ENCODE peak calls at places on chromosome 21, in seven cellular contexts. One of them, this sample, is unnamed.

GRCh38 chr21:23401278-23401677 is 2206.0 kb downstream of the MRPL39 start:
- DNase-seq in uterus: no peak
- DNase-seq in right atrium auricular region: no peak
- DNase-seq in MM.1S: peak
- DNase-seq in small intestine: no peak
- DNase-seq in mesenchymal stem cell: no peak
- DNase-seq in prostate gland: no peak
- DNase-seq in this sample: no peak

GRCh38 chr21:33892853-33893252 is 22.8 kb downstream of the ATP5PO start:
- DNase-seq in uterus: no peak
- DNase-seq in right atrium auricular region: no peak
- DNase-seq in MM.1S: no peak
- DNase-seq in small intestine: no peak
- DNase-seq in mesenchymal stem cell: no peak
- DNase-seq in prostate gland: no peak
- DNase-seq in this sample: no peak

GRCh38 chr21:37555672-37556261 is 189.2 kb downstream of the DYRK1A start:
- DNase-seq in uterus: no peak
- DNase-seq in right atrium auricular region: peak
- DNase-seq in MM.1S: no peak
- DNase-seq in small intestine: no peak
- DNase-seq in mesenchymal stem cell: no peak
- DNase-seq in prostate gland: no peak
- DNase-seq in this sample: no peak

GRCh38 chr21:44940116-44940631 is 345 bp downstream of the SLX9 start:
- DNase-seq in uterus: no peak
- DNase-seq in right atrium auricular region: no peak
- DNase-seq in MM.1S: peak
- DNase-seq in small intestine: no peak
- DNase-seq in mesenchymal stem cell: peak
- DNase-seq in prostate gland: no peak
- DNase-seq in this sample: no peak

GRCh38 chr21:45990741-45991605 is 9.4 kb downstream of the COL6A1 start:
- DNase-seq in uterus: peak
- DNase-seq in right atrium auricular region: peak
- DNase-seq in MM.1S: no peak
- DNase-seq in small intestine: no peak
- DNase-seq in mesenchymal stem cell: no peak
- DNase-seq in prostate gland: no peak
- DNase-seq in this sample: peak

GRCh38 chr21:39385299-39386145 is 36.6 kb upstream of the HMGN1 start:
- DNase-seq in uterus: peak
- DNase-seq in right atrium auricular region: no peak
- DNase-seq in MM.1S: no peak
- DNase-seq in small intestine: peak
- DNase-seq in mesenchymal stem cell: no peak
- DNase-seq in prostate gland: peak
- DNase-seq in this sample: peak

GRCh38 chr21:28444567-28444966 is 548.1 kb downstream of the LTN1 start:
- DNase-seq in uterus: peak
- DNase-seq in right atrium auricular region: no peak
- DNase-seq in MM.1S: no peak
- DNase-seq in small intestine: no peak
- DNase-seq in mesenchymal stem cell: no peak
- DNase-seq in prostate gland: no peak
- DNase-seq in this sample: no peak

GRCh38 chr21:25896657-25897056 is 161.9 kb downstream of the GABPA start:
- DNase-seq in uterus: no peak
- DNase-seq in right atrium auricular region: no peak
- DNase-seq in MM.1S: no peak
- DNase-seq in small intestine: no peak
- DNase-seq in mesenchymal stem cell: no peak
- DNase-seq in prostate gland: no peak
- DNase-seq in this sample: no peak

GRCh38 chr21:44939532-44940115 is at the start of gene SLX9:
- DNase-seq in uterus: peak
- DNase-seq in right atrium auricular region: no peak
- DNase-seq in MM.1S: peak
- DNase-seq in small intestine: peak
- DNase-seq in mesenchymal stem cell: peak
- DNase-seq in prostate gland: peak
- DNase-seq in this sample: peak

GRCh38 chr21:43658769-43659135 is 536 bp downstream of the HSF2BP start:
- DNase-seq in uterus: no peak
- DNase-seq in right atrium auricular region: no peak
- DNase-seq in MM.1S: no peak
- DNase-seq in small intestine: no peak
- DNase-seq in mesenchymal stem cell: no peak
- DNase-seq in prostate gland: no peak
- DNase-seq in this sample: no peak
- H3K27ac ChIP-seq in uterus: peak
- H3K27ac ChIP-seq in right atrium auricular region: peak
- H3K27ac ChIP-seq in MM.1S: no peak
- H3K27ac ChIP-seq in small intestine: peak
- H3K27ac ChIP-seq in mesenchymal stem cell: no peak
- H3K27ac ChIP-seq in prostate gland: peak
- H3K27ac ChIP-seq in this sample: peak

DNA sequence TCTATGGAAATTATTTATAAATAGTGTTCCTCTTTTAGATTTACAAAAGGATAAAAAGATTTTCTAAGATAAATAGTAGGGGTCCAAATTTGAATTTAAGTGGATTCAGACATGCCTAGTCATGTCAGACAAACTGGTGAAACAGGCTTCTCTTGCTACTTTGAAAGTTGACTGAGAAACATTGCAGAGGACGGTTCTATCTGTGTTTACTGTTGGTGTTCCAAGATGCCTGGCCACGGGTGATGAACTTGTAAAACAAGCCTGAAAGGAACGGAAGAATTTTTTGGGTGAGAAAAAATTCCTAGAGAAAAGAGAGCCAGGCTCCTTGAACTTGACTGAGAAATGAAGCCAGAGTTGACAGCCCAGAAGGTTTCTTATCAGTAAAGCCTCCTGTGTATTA is 2.2 kb downstream of the KRTAP19-1 start:
- DNase-seq in uterus: no peak
- DNase-seq in right atrium auricular region: no peak
- DNase-seq in MM.1S: no peak
- DNase-seq in small intestine: no peak
- DNase-seq in mesenchymal stem cell: no peak
- DNase-seq in prostate gland: peak
- DNase-seq in this sample: no peak
- H3K27ac ChIP-seq in uterus: no peak
- H3K27ac ChIP-seq in right atrium auricular region: no peak
- H3K27ac ChIP-seq in MM.1S: no peak
- H3K27ac ChIP-seq in small intestine: no peak
- H3K27ac ChIP-seq in mesenchymal stem cell: no peak
- H3K27ac ChIP-seq in prostate gland: no peak
- H3K27ac ChIP-seq in this sample: no peak

GRCh38 chr21:41387824-41388223 is 26.0 kb downstream of the MX2 start:
- DNase-seq in uterus: no peak
- DNase-seq in right atrium auricular region: no peak
- DNase-seq in MM.1S: no peak
- DNase-seq in small intestine: no peak
- DNase-seq in mesenchymal stem cell: no peak
- DNase-seq in prostate gland: no peak
- DNase-seq in this sample: no peak
- H3K27ac ChIP-seq in uterus: no peak
- H3K27ac ChIP-seq in right atrium auricular region: no peak
- H3K27ac ChIP-seq in MM.1S: no peak
- H3K27ac ChIP-seq in small intestine: no peak
- H3K27ac ChIP-seq in mesenchymal stem cell: no peak
- H3K27ac ChIP-seq in prostate gland: no peak
- H3K27ac ChIP-seq in this sample: no peak

GRCh38 chr21:41948404-41948895 is 5.4 kb downstream of the C2CD2 start:
- DNase-seq in uterus: no peak
- DNase-seq in right atrium auricular region: no peak
- DNase-seq in MM.1S: no peak
- DNase-seq in small intestine: no peak
- DNase-seq in mesenchymal stem cell: no peak
- DNase-seq in prostate gland: no peak
- DNase-seq in this sample: no peak
- H3K27ac ChIP-seq in uterus: peak
- H3K27ac ChIP-seq in right atrium auricular region: peak
- H3K27ac ChIP-seq in MM.1S: no peak
- H3K27ac ChIP-seq in small intestine: no peak
- H3K27ac ChIP-seq in mesenchymal stem cell: no peak
- H3K27ac ChIP-seq in prostate gland: peak
- H3K27ac ChIP-seq in this sample: peak

GRCh38 chr21:15701845-15702244 is 27.9 kb upstream of the USP25 start:
- DNase-seq in uterus: no peak
- DNase-seq in right atrium auricular region: no peak
- DNase-seq in MM.1S: no peak
- DNase-seq in small intestine: no peak
- DNase-seq in mesenchymal stem cell: no peak
- DNase-seq in prostate gland: no peak
- DNase-seq in this sample: no peak

GRCh38 chr21:15703932-15704331 is 25.9 kb upstream of the USP25 start:
- DNase-seq in uterus: no peak
- DNase-seq in right atrium auricular region: no peak
- DNase-seq in MM.1S: no peak
- DNase-seq in small intestine: no peak
- DNase-seq in mesenchymal stem cell: peak
- DNase-seq in prostate gland: no peak
- DNase-seq in this sample: no peak

GRCh38 chr21:15706686-15707085 is 23.1 kb upstream of the USP25 start:
- DNase-seq in uterus: peak
- DNase-seq in right atrium auricular region: no peak
- DNase-seq in MM.1S: no peak
- DNase-seq in small intestine: peak
- DNase-seq in mesenchymal stem cell: peak
- DNase-seq in prostate gland: peak
- DNase-seq in this sample: no peak
- H3K27ac ChIP-seq in uterus: peak
- H3K27ac ChIP-seq in right atrium auricular region: no peak
- H3K27ac ChIP-seq in MM.1S: no peak
- H3K27ac ChIP-seq in small intestine: no peak
- H3K27ac ChIP-seq in mesenchymal stem cell: peak
- H3K27ac ChIP-seq in prostate gland: no peak
- H3K27ac ChIP-seq in this sample: no peak

DNA sequence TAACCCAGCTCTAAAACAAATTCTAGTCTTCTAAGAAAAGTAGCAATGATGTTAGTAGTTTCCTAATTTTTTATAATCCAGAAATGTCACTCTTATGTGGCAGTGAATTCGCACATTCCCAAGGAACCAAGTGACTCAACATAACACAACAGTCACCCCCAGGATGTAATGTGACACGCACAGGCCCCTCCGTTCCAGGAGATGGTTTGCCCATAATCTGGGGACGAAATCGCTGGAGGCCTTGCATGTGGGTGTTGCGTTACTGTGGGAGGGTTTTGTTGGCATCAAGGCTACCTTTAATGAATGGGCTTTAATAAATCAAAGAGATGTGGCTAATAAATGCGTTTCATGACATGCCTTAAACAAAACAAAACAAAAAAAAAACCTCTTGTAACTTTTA is 50.9 kb downstream of the EVA1C start:
- DNase-seq in uterus: peak
- DNase-seq in right atrium auricular region: peak
- DNase-seq in MM.1S: no peak
- DNase-seq in small intestine: no peak
- DNase-seq in mesenchymal stem cell: no peak
- DNase-seq in prostate gland: peak
- DNase-seq in this sample: no peak
- H3K27ac ChIP-seq in uterus: peak
- H3K27ac ChIP-seq in right atrium auricular region: peak
- H3K27ac ChIP-seq in MM.1S: no peak
- H3K27ac ChIP-seq in small intestine: no peak
- H3K27ac ChIP-seq in mesenchymal stem cell: no peak
- H3K27ac ChIP-seq in prostate gland: peak
- H3K27ac ChIP-seq in this sample: peak

This sample was measured in ovary.